ENCODE peak calls at places on chromosomes 7 and 10, in seven cellular contexts. One of them, this sample, is unnamed.

GRCh38 chr10:109062371-109062770 is 860.9 kb downstream of the XPNPEP1 start:
- DNase-seq in activated T-cell treated with anti-CD3 and anti-CD28 coated beads for 48 hours: no peak
- DNase-seq in CD8-positive, alpha-beta memory T cell: no peak
- DNase-seq in GM04503: peak; percentile 14
- DNase-seq in naive thymus-derived CD8-positive, alpha-beta T cell: no peak
- DNase-seq in iris pigment epithelial cell: peak; percentile 32
- DNase-seq in GM04504: no peak
- DNase-seq in this sample: no peak

GRCh38 chr7:128792471-128793183 is 859 bp downstream of the CCDC136 start:
- DNase-seq in activated T-cell treated with anti-CD3 and anti-CD28 coated beads for 48 hours: no peak
- DNase-seq in CD8-positive, alpha-beta memory T cell: no peak
- DNase-seq in GM04503: no peak
- DNase-seq in naive thymus-derived CD8-positive, alpha-beta T cell: no peak
- DNase-seq in iris pigment epithelial cell: no peak
- DNase-seq in GM04504: no peak
- DNase-seq in this sample: no peak

GRCh38 chr7:28408105-28408973 is 4.0 kb upstream of the CREB5 start:
- DNase-seq in activated T-cell treated with anti-CD3 and anti-CD28 coated beads for 48 hours: no peak
- DNase-seq in CD8-positive, alpha-beta memory T cell: no peak
- DNase-seq in GM04503: no peak
- DNase-seq in naive thymus-derived CD8-positive, alpha-beta T cell: no peak
- DNase-seq in iris pigment epithelial cell: no peak
- DNase-seq in GM04504: peak; percentile 8
- DNase-seq in this sample: no peak

GRCh38 chr10:97534746-97535367 is 36.1 kb downstream of the UBTD1 start:
- DNase-seq in activated T-cell treated with anti-CD3 and anti-CD28 coated beads for 48 hours: peak; percentile 39
- DNase-seq in CD8-positive, alpha-beta memory T cell: no peak
- DNase-seq in GM04503: no peak
- DNase-seq in naive thymus-derived CD8-positive, alpha-beta T cell: no peak
- DNase-seq in iris pigment epithelial cell: peak; percentile 53
- DNase-seq in GM04504: no peak
- DNase-seq in this sample: peak; percentile 59

GRCh38 chr10:76422769-76423168 is 991.3 kb downstream of the LRMDA start:
- DNase-seq in activated T-cell treated with anti-CD3 and anti-CD28 coated beads for 48 hours: no peak
- DNase-seq in CD8-positive, alpha-beta memory T cell: no peak
- DNase-seq in GM04503: no peak
- DNase-seq in naive thymus-derived CD8-positive, alpha-beta T cell: no peak
- DNase-seq in iris pigment epithelial cell: no peak
- DNase-seq in GM04504: no peak
- DNase-seq in this sample: no peak

GRCh38 chr7:25361863-25362262 is 133.6 kb upstream of the NPVF start:
- DNase-seq in activated T-cell treated with anti-CD3 and anti-CD28 coated beads for 48 hours: no peak
- DNase-seq in CD8-positive, alpha-beta memory T cell: no peak
- DNase-seq in GM04503: no peak
- DNase-seq in naive thymus-derived CD8-positive, alpha-beta T cell: no peak
- DNase-seq in iris pigment epithelial cell: no peak
- DNase-seq in GM04504: no peak
- DNase-seq in this sample: no peak

GRCh38 chr7:116633131-116633988 is 38.6 kb upstream of the MET start:
- DNase-seq in activated T-cell treated with anti-CD3 and anti-CD28 coated beads for 48 hours: no peak
- DNase-seq in CD8-positive, alpha-beta memory T cell: no peak
- DNase-seq in GM04503: no peak
- DNase-seq in naive thymus-derived CD8-positive, alpha-beta T cell: no peak
- DNase-seq in iris pigment epithelial cell: peak; percentile 31
- DNase-seq in GM04504: no peak
- DNase-seq in this sample: no peak

GRCh38 chr7:98836811-98837631 is 32.8 kb downstream of the TMEM130 start:
- DNase-seq in activated T-cell treated with anti-CD3 and anti-CD28 coated beads for 48 hours: peak; percentile 23
- DNase-seq in CD8-positive, alpha-beta memory T cell: no peak
- DNase-seq in GM04503: no peak
- DNase-seq in naive thymus-derived CD8-positive, alpha-beta T cell: no peak
- DNase-seq in iris pigment epithelial cell: peak; percentile 24
- DNase-seq in GM04504: no peak
- DNase-seq in this sample: peak; percentile 50

GRCh38 chr7:2812119-2812487 is 32.0 kb downstream of the GNA12 start:
- DNase-seq in activated T-cell treated with anti-CD3 and anti-CD28 coated beads for 48 hours: no peak
- DNase-seq in CD8-positive, alpha-beta memory T cell: no peak
- DNase-seq in GM04503: no peak
- DNase-seq in naive thymus-derived CD8-positive, alpha-beta T cell: no peak
- DNase-seq in iris pigment epithelial cell: peak; percentile 59
- DNase-seq in GM04504: no peak
- DNase-seq in this sample: no peak

GRCh38 chr7:24722386-24723177 is 34.7 kb downstream of the GSDME start:
- DNase-seq in activated T-cell treated with anti-CD3 and anti-CD28 coated beads for 48 hours: no peak
- DNase-seq in CD8-positive, alpha-beta memory T cell: no peak
- DNase-seq in GM04503: no peak
- DNase-seq in naive thymus-derived CD8-positive, alpha-beta T cell: no peak
- DNase-seq in iris pigment epithelial cell: no peak
- DNase-seq in GM04504: no peak
- DNase-seq in this sample: no peak

This sample was measured in stimulated activated CD4-positive, alpha-beta T cell treated with anti-CD3 and anti-CD28 coated beads, Interleukin-2, amount 100 ng/mL, for 24 hours.